ENCODE peak calls at places on chromosomes 1 and 21, in five cellular contexts. One of them, this sample, is unnamed.

GRCh38 chr1:74584185-74584584 is 71.8 kb upstream of the LRRC53 start:
- DNase-seq in thyroid gland: no peak
- DNase-seq in aorta: no peak
- DNase-seq in spleen: no peak
- DNase-seq in heart right ventricle: no peak
- DNase-seq in this sample: no peak

GRCh38 chr1:150695561-150695960 is 1.4 kb downstream of the GOLPH3L start:
- DNase-seq in thyroid gland: no peak
- DNase-seq in aorta: no peak
- DNase-seq in spleen: no peak
- DNase-seq in heart right ventricle: no peak
- DNase-seq in this sample: no peak

GRCh38 chr1:229070168-229070567 is 200.7 kb upstream of the RAB4A start:
- DNase-seq in thyroid gland: peak; percentile 100
- DNase-seq in aorta: peak; percentile 95
- DNase-seq in spleen: peak; percentile 86
- DNase-seq in heart right ventricle: peak; percentile 81
- DNase-seq in this sample: peak; percentile 40

GRCh38 chr1:71339238-71339637 is 258.4 kb upstream of the ZRANB2 start:
- DNase-seq in thyroid gland: no peak
- DNase-seq in aorta: no peak
- DNase-seq in spleen: no peak
- DNase-seq in heart right ventricle: no peak
- DNase-seq in this sample: no peak

GRCh38 chr21:45556302-45556644 is 14.0 kb upstream of the SLC19A1 start:
- DNase-seq in thyroid gland: no peak
- DNase-seq in aorta: no peak
- DNase-seq in spleen: no peak
- DNase-seq in heart right ventricle: no peak
- DNase-seq in this sample: no peak

GRCh38 chr1:213669964-213670691 is 317.6 kb upstream of the PROX1 start:
- DNase-seq in thyroid gland: peak; percentile 17
- DNase-seq in aorta: no peak
- DNase-seq in spleen: no peak
- DNase-seq in heart right ventricle: no peak
- DNase-seq in this sample: no peak

GRCh38 chr21:38661296-38662223 is 144.2 kb upstream of the ETS2 start:
- DNase-seq in thyroid gland: peak; percentile 10
- DNase-seq in aorta: peak; percentile 87
- DNase-seq in spleen: peak; percentile 76
- DNase-seq in heart right ventricle: peak; percentile 38
- DNase-seq in this sample: no peak

GRCh38 chr1:8554956-8555534 is 237.1 kb downstream of the SLC45A1 start:
- DNase-seq in thyroid gland: peak; percentile 67
- DNase-seq in aorta: no peak
- DNase-seq in spleen: no peak
- DNase-seq in heart right ventricle: no peak
- DNase-seq in this sample: no peak

GRCh38 chr1:91651671-91652071 is 151.0 kb downstream of the CDC7 start:
- DNase-seq in thyroid gland: peak; percentile 36
- DNase-seq in aorta: peak; percentile 81
- DNase-seq in spleen: no peak
- DNase-seq in heart right ventricle: peak; percentile 46
- DNase-seq in this sample: no peak

GRCh38 chr1:95002657-95003432 is 69.9 kb downstream of the ALG14 start:
- DNase-seq in thyroid gland: peak; percentile 56
- DNase-seq in aorta: no peak
- DNase-seq in spleen: no peak
- DNase-seq in heart right ventricle: no peak
- DNase-seq in this sample: peak; percentile 31

GRCh38 chr1:32242341-32242851 is 4.6 kb upstream of the FAM167B start:
- DNase-seq in thyroid gland: no peak
- DNase-seq in aorta: no peak
- DNase-seq in spleen: no peak
- DNase-seq in heart right ventricle: peak; percentile 50
- DNase-seq in this sample: no peak

GRCh38 chr21:38773108-38774061 is 32.3 kb upstream of the ETS2 start:
- DNase-seq in thyroid gland: no peak
- DNase-seq in aorta: peak; percentile 83
- DNase-seq in spleen: no peak
- DNase-seq in heart right ventricle: peak; percentile 23
- DNase-seq in this sample: no peak

GRCh38 chr21:32768530-32768929 is 3.0 kb downstream of the PAXBP1 start:
- DNase-seq in thyroid gland: no peak
- DNase-seq in aorta: no peak
- DNase-seq in spleen: no peak
- DNase-seq in heart right ventricle: no peak
- DNase-seq in this sample: no peak
- H3K4me1 ChIP-seq in thyroid gland: peaks cover 18% of the 10 kb centered on the region
- H3K4me1 ChIP-seq in aorta: peaks cover 3% of the 10 kb centered on the region
- H3K4me1 ChIP-seq in spleen: peaks cover 65% of the 10 kb centered on the region
- H3K4me1 ChIP-seq in heart right ventricle: peaks cover 52% of the 10 kb centered on the region
- H3K4me1 ChIP-seq in this sample: peaks cover 18% of the 10 kb centered on the region

DNA sequence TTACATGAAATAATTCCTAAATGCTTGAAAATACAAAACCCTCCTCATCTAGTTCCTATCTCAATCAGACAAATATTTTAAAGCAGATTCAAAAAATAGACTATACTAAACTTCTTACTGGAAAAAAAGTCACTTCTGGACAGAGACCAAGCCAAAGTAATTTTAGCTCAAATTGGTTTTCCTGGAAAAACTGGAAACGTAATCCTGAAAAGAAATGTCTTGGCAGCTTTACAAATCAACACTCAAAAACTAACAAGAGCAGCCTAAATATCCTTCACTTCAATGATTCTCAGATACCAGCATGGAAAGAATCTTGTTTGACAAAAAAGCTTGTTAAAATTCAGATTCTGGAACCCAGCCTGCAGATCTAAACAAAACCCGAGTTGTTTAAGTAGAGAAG is 9.1 kb upstream of the GPR88 start:
- DNase-seq in thyroid gland: no peak
- DNase-seq in aorta: no peak
- DNase-seq in spleen: no peak
- DNase-seq in heart right ventricle: no peak
- DNase-seq in this sample: no peak
- H3K4me1 ChIP-seq in thyroid gland: peaks cover 8% of the 10 kb centered on the region
- H3K4me1 ChIP-seq in aorta: no peaks in the 10 kb centered on the region
- H3K4me1 ChIP-seq in spleen: peaks cover 54% of the 10 kb centered on the region
- H3K4me1 ChIP-seq in heart right ventricle: peaks cover 46% of the 10 kb centered on the region
- H3K4me1 ChIP-seq in this sample: no peaks in the 10 kb centered on the region

GRCh38 chr1:25034736-25035522 is 104.9 kb upstream of the RUNX3 start:
- DNase-seq in thyroid gland: no peak
- DNase-seq in aorta: no peak
- DNase-seq in spleen: no peak
- DNase-seq in heart right ventricle: no peak
- DNase-seq in this sample: no peak
- H3K4me1 ChIP-seq in thyroid gland: no peaks in the 10 kb centered on the region
- H3K4me1 ChIP-seq in aorta: no peaks in the 10 kb centered on the region
- H3K4me1 ChIP-seq in spleen: peaks cover 72% of the 10 kb centered on the region
- H3K4me1 ChIP-seq in heart right ventricle: peaks cover 57% of the 10 kb centered on the region
- H3K4me1 ChIP-seq in this sample: no peaks in the 10 kb centered on the region

GRCh38 chr1:22075718-22076117 is 23.2 kb downstream of the CDC42 start:
- DNase-seq in thyroid gland: no peak
- DNase-seq in aorta: no peak
- DNase-seq in spleen: no peak
- DNase-seq in heart right ventricle: no peak
- DNase-seq in this sample: no peak

GRCh38 chr1:22074803-22075202 is 22.3 kb downstream of the CDC42 start:
- DNase-seq in thyroid gland: no peak
- DNase-seq in aorta: no peak
- DNase-seq in spleen: no peak
- DNase-seq in heart right ventricle: no peak
- DNase-seq in this sample: no peak

GRCh38 chr1:22078133-22078532 is 25.6 kb downstream of the CDC42 start:
- DNase-seq in thyroid gland: no peak
- DNase-seq in aorta: no peak
- DNase-seq in spleen: no peak
- DNase-seq in heart right ventricle: no peak
- DNase-seq in this sample: no peak

GRCh38 chr1:22077728-22078127 is 25.2 kb downstream of the CDC42 start:
- DNase-seq in thyroid gland: no peak
- DNase-seq in aorta: no peak
- DNase-seq in spleen: no peak
- DNase-seq in heart right ventricle: no peak
- DNase-seq in this sample: peak; percentile 56

DNA sequence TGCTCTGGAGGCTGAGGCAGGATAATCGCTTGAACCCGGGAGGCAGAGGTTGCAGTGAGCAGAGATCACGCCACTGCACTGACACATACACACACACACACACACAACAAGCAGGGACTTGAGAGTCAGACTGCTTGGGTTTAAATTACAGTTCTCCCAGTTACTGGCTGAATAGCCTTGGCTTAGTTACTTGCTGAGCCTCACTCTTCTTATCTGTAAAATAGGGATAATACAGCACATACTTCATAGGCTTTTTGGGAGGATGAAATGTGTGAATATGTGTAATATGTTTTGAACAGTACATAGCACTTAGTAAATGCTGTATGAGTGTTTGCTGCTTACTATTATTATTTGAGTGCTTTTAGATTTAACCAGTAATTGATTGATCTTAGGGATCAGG is 23.8 kb downstream of the CDC42 start:
- DNase-seq in thyroid gland: no peak
- DNase-seq in aorta: no peak
- DNase-seq in spleen: no peak
- DNase-seq in heart right ventricle: no peak
- DNase-seq in this sample: no peak
- H3K4me1 ChIP-seq in thyroid gland: peaks cover 48% of the 10 kb centered on the region
- H3K4me1 ChIP-seq in aorta: peaks cover 2% of the 10 kb centered on the region
- H3K4me1 ChIP-seq in spleen: peaks cover 100% of the 10 kb centered on the region
- H3K4me1 ChIP-seq in heart right ventricle: peaks cover 99% of the 10 kb centered on the region
- H3K4me1 ChIP-seq in this sample: peaks cover 50% of the 10 kb centered on the region